ENCODE peak calls at places on chromosomes 1 and 21, in nine cellular contexts. One of them, this sample, is unnamed.

GRCh38 chr1:904271-904950 is 19.3 kb upstream of the SAMD11 start:
- DNase-seq in right atrium auricular region: peak; percentile 81
- DNase-seq in A549: no peak
- DNase-seq in colonic mucosa: peak; percentile 78
- DNase-seq in fibroblast of mammary gland: peak; percentile 70
- DNase-seq in body of pancreas: peak; percentile 78
- DNase-seq in neural progenitor cell: peak; percentile 87
- DNase-seq in endothelial cell of umbilical vein: peak; percentile 68
- DNase-seq in heart left ventricle: peak; percentile 78
- DNase-seq in this sample: peak; percentile 75

GRCh38 chr1:112445591-112445990 is 49.6 kb downstream of the CTTNBP2NL start:
- DNase-seq in right atrium auricular region: no peak
- DNase-seq in A549: no peak
- DNase-seq in colonic mucosa: no peak
- DNase-seq in fibroblast of mammary gland: peak; percentile 47
- DNase-seq in body of pancreas: no peak
- DNase-seq in neural progenitor cell: no peak
- DNase-seq in endothelial cell of umbilical vein: no peak
- DNase-seq in heart left ventricle: no peak
- DNase-seq in this sample: no peak

GRCh38 chr1:151166506-151166956 is 587 bp downstream of the SCNM1 start:
- DNase-seq in right atrium auricular region: no peak
- DNase-seq in A549: peak; percentile 39
- DNase-seq in colonic mucosa: no peak
- DNase-seq in fibroblast of mammary gland: peak; percentile 72
- DNase-seq in body of pancreas: no peak
- DNase-seq in neural progenitor cell: peak; percentile 67
- DNase-seq in endothelial cell of umbilical vein: no peak
- DNase-seq in heart left ventricle: no peak
- DNase-seq in this sample: no peak

GRCh38 chr1:71861022-71861421 is 421.3 kb downstream of the NEGR1 start:
- DNase-seq in right atrium auricular region: no peak
- DNase-seq in A549: no peak
- DNase-seq in colonic mucosa: no peak
- DNase-seq in fibroblast of mammary gland: peak; percentile 83
- DNase-seq in body of pancreas: no peak
- DNase-seq in neural progenitor cell: no peak
- DNase-seq in endothelial cell of umbilical vein: peak; percentile 25
- DNase-seq in heart left ventricle: no peak
- DNase-seq in this sample: no peak

GRCh38 chr1:167328762-167329483 is 108.2 kb downstream of the POU2F1 start:
- DNase-seq in right atrium auricular region: no peak
- DNase-seq in A549: no peak
- DNase-seq in colonic mucosa: no peak
- DNase-seq in fibroblast of mammary gland: no peak
- DNase-seq in body of pancreas: no peak
- DNase-seq in neural progenitor cell: peak; percentile 51
- DNase-seq in endothelial cell of umbilical vein: no peak
- DNase-seq in heart left ventricle: peak; percentile 25
- DNase-seq in this sample: no peak

GRCh38 chr1:200671235-200671786 is 1.6 kb upstream of the DDX59 start:
- DNase-seq in right atrium auricular region: no peak
- DNase-seq in A549: no peak
- DNase-seq in colonic mucosa: no peak
- DNase-seq in fibroblast of mammary gland: no peak
- DNase-seq in body of pancreas: no peak
- DNase-seq in neural progenitor cell: no peak
- DNase-seq in endothelial cell of umbilical vein: no peak
- DNase-seq in heart left ventricle: no peak
- DNase-seq in this sample: no peak

GRCh38 chr21:46428987-46429710 is 29.5 kb upstream of the DIP2A start:
- DNase-seq in right atrium auricular region: no peak
- DNase-seq in A549: no peak
- DNase-seq in colonic mucosa: no peak
- DNase-seq in fibroblast of mammary gland: no peak
- DNase-seq in body of pancreas: no peak
- DNase-seq in neural progenitor cell: no peak
- DNase-seq in endothelial cell of umbilical vein: no peak
- DNase-seq in heart left ventricle: no peak
- DNase-seq in this sample: no peak

GRCh38 chr21:27677547-27677946 is 710.7 kb upstream of the ADAMTS5 start:
- DNase-seq in right atrium auricular region: no peak
- DNase-seq in A549: no peak
- DNase-seq in colonic mucosa: no peak
- DNase-seq in fibroblast of mammary gland: no peak
- DNase-seq in body of pancreas: no peak
- DNase-seq in neural progenitor cell: no peak
- DNase-seq in endothelial cell of umbilical vein: no peak
- DNase-seq in heart left ventricle: no peak
- DNase-seq in this sample: no peak

GRCh38 chr1:218426343-218426657 is 81.2 kb downstream of the TGFB2 start:
- DNase-seq in right atrium auricular region: peak; percentile 75
- DNase-seq in A549: peak; percentile 43
- DNase-seq in colonic mucosa: no peak
- DNase-seq in fibroblast of mammary gland: peak; percentile 76
- DNase-seq in body of pancreas: peak; percentile 56
- DNase-seq in neural progenitor cell: no peak
- DNase-seq in endothelial cell of umbilical vein: no peak
- DNase-seq in heart left ventricle: no peak
- DNase-seq in this sample: no peak

GRCh38 chr1:15883326-15883725 is 35.8 kb downstream of the SPEN start:
- DNase-seq in right atrium auricular region: no peak
- DNase-seq in A549: no peak
- DNase-seq in colonic mucosa: no peak
- DNase-seq in fibroblast of mammary gland: no peak
- DNase-seq in body of pancreas: no peak
- DNase-seq in neural progenitor cell: no peak
- DNase-seq in endothelial cell of umbilical vein: peak; percentile 5
- DNase-seq in heart left ventricle: no peak
- DNase-seq in this sample: no peak

GRCh38 chr1:22767862-22768261 is 57.2 kb downstream of the EPHB2 start:
- DNase-seq in right atrium auricular region: no peak
- DNase-seq in A549: no peak
- DNase-seq in colonic mucosa: no peak
- DNase-seq in fibroblast of mammary gland: no peak
- DNase-seq in body of pancreas: no peak
- DNase-seq in neural progenitor cell: no peak
- DNase-seq in endothelial cell of umbilical vein: no peak
- DNase-seq in heart left ventricle: no peak
- DNase-seq in this sample: no peak

GRCh38 chr1:54701996-54702395 is 13.7 kb upstream of the TTC4 start:
- DNase-seq in right atrium auricular region: no peak
- DNase-seq in A549: no peak
- DNase-seq in colonic mucosa: no peak
- DNase-seq in fibroblast of mammary gland: no peak
- DNase-seq in body of pancreas: no peak
- DNase-seq in neural progenitor cell: no peak
- DNase-seq in endothelial cell of umbilical vein: no peak
- DNase-seq in heart left ventricle: no peak
- DNase-seq in this sample: no peak

GRCh38 chr1:62891961-62892562 is 108.1 kb downstream of the ATG4C start:
- DNase-seq in right atrium auricular region: no peak
- DNase-seq in A549: no peak
- DNase-seq in colonic mucosa: no peak
- DNase-seq in fibroblast of mammary gland: peak; percentile 2
- DNase-seq in body of pancreas: no peak
- DNase-seq in neural progenitor cell: no peak
- DNase-seq in endothelial cell of umbilical vein: no peak
- DNase-seq in heart left ventricle: no peak
- DNase-seq in this sample: no peak

GRCh38 chr1:202860744-202861419 is 28.1 kb downstream of the RABIF start:
- DNase-seq in right atrium auricular region: no peak
- DNase-seq in A549: peak; percentile 55
- DNase-seq in colonic mucosa: peak; percentile 89
- DNase-seq in fibroblast of mammary gland: peak; percentile 24
- DNase-seq in body of pancreas: peak; percentile 84
- DNase-seq in neural progenitor cell: peak; percentile 85
- DNase-seq in endothelial cell of umbilical vein: peak; percentile 39
- DNase-seq in heart left ventricle: peak; percentile 38
- DNase-seq in this sample: peak; percentile 55

GRCh38 chr1:192270398-192270797 is 46.4 kb upstream of the RGS21 start:
- DNase-seq in right atrium auricular region: no peak
- DNase-seq in A549: no peak
- DNase-seq in colonic mucosa: no peak
- DNase-seq in fibroblast of mammary gland: no peak
- DNase-seq in body of pancreas: no peak
- DNase-seq in neural progenitor cell: no peak
- DNase-seq in endothelial cell of umbilical vein: peak; percentile 80
- DNase-seq in heart left ventricle: no peak
- DNase-seq in this sample: no peak

GRCh38 chr1:8448906-8449661 is 131.2 kb downstream of the SLC45A1 start:
- DNase-seq in right atrium auricular region: no peak
- DNase-seq in A549: no peak
- DNase-seq in colonic mucosa: no peak
- DNase-seq in fibroblast of mammary gland: peak; percentile 50
- DNase-seq in body of pancreas: no peak
- DNase-seq in neural progenitor cell: no peak
- DNase-seq in endothelial cell of umbilical vein: no peak
- DNase-seq in heart left ventricle: no peak
- DNase-seq in this sample: no peak

GRCh38 chr1:88936760-88937342 is 45.5 kb upstream of the GTF2B start:
- DNase-seq in right atrium auricular region: no peak
- DNase-seq in A549: no peak
- DNase-seq in colonic mucosa: no peak
- DNase-seq in fibroblast of mammary gland: no peak
- DNase-seq in body of pancreas: no peak
- DNase-seq in neural progenitor cell: no peak
- DNase-seq in endothelial cell of umbilical vein: no peak
- DNase-seq in heart left ventricle: no peak
- DNase-seq in this sample: no peak

GRCh38 chr1:88935522-88936222 is 44.3 kb upstream of the GTF2B start:
- DNase-seq in right atrium auricular region: no peak
- DNase-seq in A549: peak; percentile 13
- DNase-seq in colonic mucosa: no peak
- DNase-seq in fibroblast of mammary gland: peak; percentile 57
- DNase-seq in body of pancreas: no peak
- DNase-seq in neural progenitor cell: peak; percentile 50
- DNase-seq in endothelial cell of umbilical vein: peak; percentile 44
- DNase-seq in heart left ventricle: no peak
- DNase-seq in this sample: no peak

DNA sequence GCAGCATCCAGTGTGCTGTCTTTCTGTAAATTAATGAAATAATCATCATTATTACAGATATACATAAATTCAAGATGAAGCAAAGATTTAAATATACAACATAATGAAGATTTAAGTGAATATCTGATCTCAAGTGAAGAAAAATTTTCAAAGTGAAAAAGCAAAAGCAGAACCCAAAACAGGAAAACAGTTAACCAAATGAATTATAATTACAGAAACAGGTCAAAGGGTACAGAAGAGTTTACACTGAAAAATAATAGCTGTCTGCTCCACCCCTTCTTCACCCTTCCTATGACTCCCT is 44.8 kb upstream of the GTF2B start:
- DNase-seq in right atrium auricular region: no peak
- DNase-seq in A549: no peak
- DNase-seq in colonic mucosa: no peak
- DNase-seq in fibroblast of mammary gland: no peak
- DNase-seq in body of pancreas: no peak
- DNase-seq in neural progenitor cell: no peak
- DNase-seq in endothelial cell of umbilical vein: no peak
- DNase-seq in heart left ventricle: no peak
- DNase-seq in this sample: no peak
- TF ChIP-seq CTCF in right atrium auricular region: peak; percentile 38
- TF ChIP-seq CTCF in A549: no peak
- TF ChIP-seq CTCF in colonic mucosa: no peak
- TF ChIP-seq CTCF in fibroblast of mammary gland: no peak
- TF ChIP-seq CTCF in body of pancreas: no peak
- TF ChIP-seq CTCF in neural progenitor cell: peak; percentile 2
- TF ChIP-seq CTCF in endothelial cell of umbilical vein: no peak
- TF ChIP-seq CTCF in heart left ventricle: no peak
- TF ChIP-seq CTCF in this sample: no peak

DNA sequence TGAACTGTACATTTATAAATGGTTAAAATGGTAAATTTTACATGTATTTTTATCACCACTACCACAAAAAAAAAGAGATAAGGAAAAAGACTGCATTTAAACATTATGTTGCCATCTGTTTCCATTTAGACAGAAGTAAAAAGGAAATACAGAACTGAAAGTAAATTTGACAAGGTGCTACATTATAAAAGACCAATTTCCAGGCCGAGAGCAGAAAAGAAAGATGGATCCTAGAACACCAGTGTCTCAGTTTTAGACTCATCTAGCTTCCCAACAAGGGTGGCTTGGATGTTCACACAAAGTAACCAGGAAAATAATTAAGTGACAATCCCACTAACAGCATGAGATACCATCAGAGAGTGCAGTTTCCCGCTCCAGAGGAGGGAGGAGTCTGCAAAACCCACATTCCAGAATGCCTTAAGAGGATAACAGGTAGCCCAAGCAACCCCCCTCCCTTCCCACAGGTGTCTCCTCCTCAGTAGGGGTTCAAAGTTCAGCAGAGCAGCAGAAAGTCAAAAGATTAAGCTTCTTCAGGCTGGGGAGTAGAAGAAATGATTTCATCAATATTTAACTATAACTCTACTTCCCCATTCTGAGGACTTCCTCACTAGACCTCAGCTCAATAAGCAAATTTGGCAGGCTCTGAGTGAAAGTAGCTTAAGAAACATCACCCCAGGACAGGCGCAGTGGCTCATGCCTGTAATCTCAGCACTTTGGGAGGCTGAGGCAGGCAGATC is 11.8 kb downstream of the TPM3 start:
- DNase-seq in right atrium auricular region: no peak
- DNase-seq in A549: no peak
- DNase-seq in colonic mucosa: peak; percentile 69
- DNase-seq in fibroblast of mammary gland: no peak
- DNase-seq in body of pancreas: no peak
- DNase-seq in neural progenitor cell: peak; percentile 14
- DNase-seq in endothelial cell of umbilical vein: no peak
- DNase-seq in heart left ventricle: no peak
- DNase-seq in this sample: no peak
- H3K4me3 ChIP-seq in right atrium auricular region: no peak overlapping the region
- H3K4me3 ChIP-seq in A549: no peak overlapping the region
- H3K4me3 ChIP-seq in colonic mucosa: peak overlapping the region; percentile 95
- H3K4me3 ChIP-seq in fibroblast of mammary gland: peak overlapping the region; percentile 23
- H3K4me3 ChIP-seq in body of pancreas: no peak overlapping the region
- H3K4me3 ChIP-seq in neural progenitor cell: peak overlapping the region; percentile 23
- H3K4me3 ChIP-seq in endothelial cell of umbilical vein: peak overlapping the region; percentile 38
- H3K4me3 ChIP-seq in heart left ventricle: no peak overlapping the region
- H3K4me3 ChIP-seq in this sample: no peak overlapping the region

DNA sequence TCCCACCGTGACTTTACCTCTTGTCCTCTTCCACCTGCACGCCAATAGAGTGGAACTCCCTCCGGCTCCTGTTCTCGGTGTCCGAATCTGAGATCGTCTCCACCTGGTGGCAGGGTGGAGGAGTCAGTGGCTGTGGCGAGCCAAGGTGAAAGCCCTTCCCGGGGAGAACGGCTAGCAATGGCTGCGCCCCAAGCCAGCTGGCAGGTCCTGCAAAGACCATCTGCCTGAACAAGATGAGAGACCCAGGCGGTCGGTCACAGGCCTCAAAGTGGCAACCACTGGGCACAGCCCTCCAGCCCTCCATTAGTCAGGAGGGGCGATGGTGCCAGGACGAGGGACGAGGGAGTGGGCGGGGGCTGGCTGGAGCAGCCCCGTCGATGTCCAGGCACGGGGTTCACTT is 25.4 kb upstream of the SMIM12 start:
- DNase-seq in right atrium auricular region: no peak
- DNase-seq in A549: peak; percentile 32
- DNase-seq in colonic mucosa: no peak
- DNase-seq in fibroblast of mammary gland: no peak
- DNase-seq in body of pancreas: peak; percentile 26
- DNase-seq in neural progenitor cell: peak; percentile 21
- DNase-seq in endothelial cell of umbilical vein: no peak
- DNase-seq in heart left ventricle: no peak
- DNase-seq in this sample: no peak
- TF ChIP-seq CTCF in right atrium auricular region: no peak
- TF ChIP-seq CTCF in A549: no peak
- TF ChIP-seq CTCF in colonic mucosa: no peak
- TF ChIP-seq CTCF in fibroblast of mammary gland: no peak
- TF ChIP-seq CTCF in body of pancreas: peak; percentile 5
- TF ChIP-seq CTCF in neural progenitor cell: peak; percentile 27
- TF ChIP-seq CTCF in endothelial cell of umbilical vein: no peak
- TF ChIP-seq CTCF in heart left ventricle: no peak
- TF ChIP-seq CTCF in this sample: no peak

GRCh38 chr21:36434144-36434543 is 45.8 kb downstream of the CLDN14 start:
- DNase-seq in right atrium auricular region: no peak
- DNase-seq in A549: no peak
- DNase-seq in colonic mucosa: no peak
- DNase-seq in fibroblast of mammary gland: no peak
- DNase-seq in body of pancreas: no peak
- DNase-seq in neural progenitor cell: no peak
- DNase-seq in endothelial cell of umbilical vein: no peak
- DNase-seq in heart left ventricle: no peak
- DNase-seq in this sample: no peak
- H3K4me3 ChIP-seq in right atrium auricular region: no peak overlapping the region
- H3K4me3 ChIP-seq in A549: no peak overlapping the region
- H3K4me3 ChIP-seq in colonic mucosa: no peak overlapping the region
- H3K4me3 ChIP-seq in fibroblast of mammary gland: no peak overlapping the region
- H3K4me3 ChIP-seq in body of pancreas: no peak overlapping the region
- H3K4me3 ChIP-seq in neural progenitor cell: no peak overlapping the region
- H3K4me3 ChIP-seq in endothelial cell of umbilical vein: no peak overlapping the region
- H3K4me3 ChIP-seq in heart left ventricle: no peak overlapping the region
- H3K4me3 ChIP-seq in this sample: no peak overlapping the region

This sample was measured in adrenal gland.